ENCODE peak calls at places on chromosomes 1 and 21, in six cellular contexts. P is K562, O is HepG2, F is GM12878, C is A549, E is SK-N-SH. A is an unnamed sample.

GRCh38 chr1:29575826-29576225 is 339.5 kb downstream of the PTPRU start:
- DNase-seq in P (no peak), O (no peak), F (no peak), C (no peak), E (no peak), A (peak)

GRCh38 chr1:21212126-21212525 is 35.4 kb upstream of the EIF4G3 start:
- DNase-seq in P (no peak), O (peak), F (no peak), C (no peak), E (no peak), A (peak)

GRCh38 chr1:211017066-211017691 is 116.8 kb downstream of the KCNH1 start:
- DNase-seq in P (peak), O (peak), F (no peak), C (peak), E (no peak), A (peak)

GRCh38 chr1:199089393-199090122 is 450.7 kb downstream of the PTPRC start:
- DNase-seq in P (no peak), O (no peak), F (peak), C (no peak), E (no peak), A (peak)

GRCh38 chr1:45730075-45730779 is 20.2 kb downstream of the IPP start:
- DNase-seq in P (no peak), O (no peak), F (no peak), C (no peak), E (no peak), A (no peak)

GRCh38 chr1:6083801-6084467 is 38.2 kb downstream of the KCNAB2 start:
- DNase-seq in P (no peak), O (no peak), F (no peak), C (no peak), E (no peak), A (peak)

GRCh38 chr1:63917571-63918394 is 144.0 kb downstream of the ROR1 start:
- DNase-seq in P (peak), O (peak), F (no peak), C (peak), E (no peak), A (peak)

GRCh38 chr1:3474016-3474415 is 19.6 kb downstream of the ARHGEF16 start:
- DNase-seq in P (no peak), O (no peak), F (no peak), C (no peak), E (no peak), A (no peak)

GRCh38 chr1:219507432-219507831 is 105.5 kb downstream of the ZC3H11B start:
- DNase-seq in P (no peak), O (no peak), F (no peak), C (no peak), E (no peak), A (no peak)

GRCh38 chr1:110879758-110880606 is 7.0 kb downstream of the CD53 start:
- DNase-seq in P (peak), O (no peak), F (peak), C (no peak), E (no peak), A (no peak)

GRCh38 chr1:172763088-172763487 is 104.2 kb downstream of the FASLG start:
- DNase-seq in P (no peak), O (no peak), F (no peak), C (no peak), E (no peak), A (no peak)

GRCh38 chr1:101043776-101044175 is 18.2 kb upstream of the DPH5 start:
- DNase-seq in P (no peak), O (no peak), F (no peak), C (no peak), E (no peak), A (peak)

GRCh38 chr21:16945580-16945979 is 567.3 kb upstream of the CXADR start:
- DNase-seq in P (no peak), O (no peak), F (no peak), C (no peak), E (no peak), A (no peak)

GRCh38 chr1:51850420-51851297 is 27.9 kb downstream of the NRDC start:
- DNase-seq in P (peak), O (no peak), F (no peak), C (no peak), E (peak), A (no peak)

GRCh38 chr1:231734417-231734816 is 107.8 kb downstream of the DISC1 start:
- DNase-seq in P (no peak), O (no peak), F (no peak), C (no peak), E (no peak), A (peak)

GRCh38 chr21:35340273-35340672 is 291.2 kb upstream of the RUNX1 start:
- DNase-seq in P (no peak), O (peak), F (no peak), C (no peak), E (no peak), A (no peak)

GRCh38 chr1:63497577-63497976 is 25.4 kb downstream of the ITGB3BP start:
- DNase-seq in P (no peak), O (no peak), F (no peak), C (no peak), E (no peak), A (no peak)

GRCh38 chr1:200380589-200381021 is 29.2 kb downstream of the ZNF281 start:
- DNase-seq in P (no peak), O (peak), F (peak), C (no peak), E (no peak), A (no peak)

DNA sequence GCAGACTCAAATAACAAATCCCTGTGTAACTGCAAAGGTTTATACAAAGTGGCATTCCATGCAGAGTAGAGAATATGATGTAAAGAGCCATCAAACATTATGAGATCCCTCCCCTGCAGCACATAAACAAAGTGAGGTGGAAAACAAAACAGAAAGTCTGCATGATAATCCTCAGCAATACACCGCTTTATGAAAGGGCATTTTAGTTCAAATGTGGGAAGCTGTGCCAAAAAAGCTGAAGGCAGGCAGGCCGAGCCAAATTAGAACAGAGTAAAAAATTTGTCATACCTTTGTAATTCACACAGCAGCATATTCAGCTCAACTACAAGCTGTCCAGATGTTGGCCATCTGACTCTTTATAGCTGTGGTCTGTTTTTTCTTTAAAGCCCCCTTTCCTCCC is 113.5 kb downstream of the LHX9 start:
- DNase-seq in P (no peak), O (no peak), F (no peak), C (no peak), E (no peak), A (peak)
- TF ChIP-seq SMC3 in P (no peak), O (no peak), F (no peak), C (no peak), E (no peak), A (no peak)

GRCh38 chr21:15139881-15140280 is 75.1 kb upstream of the NRIP1 start:
- DNase-seq in P (no peak), O (no peak), F (no peak), C (no peak), E (no peak), A (no peak)

GRCh38 chr21:15144026-15144425 is 79.2 kb upstream of the NRIP1 start:
- DNase-seq in P (no peak), O (no peak), F (no peak), C (no peak), E (no peak), A (no peak)

GRCh38 chr21:15138475-15138874 is 73.7 kb upstream of the NRIP1 start:
- DNase-seq in P (no peak), O (no peak), F (no peak), C (no peak), E (no peak), A (no peak)

GRCh38 chr21:15141236-15141970 is 76.6 kb upstream of the NRIP1 start:
- DNase-seq in P (no peak), O (no peak), F (no peak), C (peak), E (no peak), A (no peak)

GRCh38 chr21:15140321-15141019 is 75.7 kb upstream of the NRIP1 start:
- DNase-seq in P (no peak), O (peak), F (no peak), C (peak), E (no peak), A (no peak)
- TF ChIP-seq SMC3 in P (no peak), O (peak), F (no peak), C (peak), E (no peak), A (no peak)

GRCh38 chr1:229222081-229222480 is 48.8 kb upstream of the RAB4A start:
- DNase-seq in P (no peak), O (no peak), F (no peak), C (no peak), E (no peak), A (no peak)

GRCh38 chr1:229223498-229223897 is 47.4 kb upstream of the RAB4A start:
- DNase-seq in P (no peak), O (peak), F (no peak), C (no peak), E (peak), A (no peak)

GRCh38 chr1:229225331-229225782 is 45.6 kb upstream of the RAB4A start:
- DNase-seq in P (no peak), O (peak), F (no peak), C (no peak), E (no peak), A (no peak)

GRCh38 chr1:229221106-229222019 is 49.5 kb upstream of the RAB4A start:
- DNase-seq in P (no peak), O (peak), F (no peak), C (peak), E (peak), A (peak)

GRCh38 chr1:229224308-229224707 is 46.6 kb upstream of the RAB4A start:
- DNase-seq in P (no peak), O (no peak), F (no peak), C (no peak), E (no peak), A (peak)
- TF ChIP-seq SMC3 in P (no peak), O (no peak), F (no peak), C (no peak), E (no peak), A (no peak)

DNA sequence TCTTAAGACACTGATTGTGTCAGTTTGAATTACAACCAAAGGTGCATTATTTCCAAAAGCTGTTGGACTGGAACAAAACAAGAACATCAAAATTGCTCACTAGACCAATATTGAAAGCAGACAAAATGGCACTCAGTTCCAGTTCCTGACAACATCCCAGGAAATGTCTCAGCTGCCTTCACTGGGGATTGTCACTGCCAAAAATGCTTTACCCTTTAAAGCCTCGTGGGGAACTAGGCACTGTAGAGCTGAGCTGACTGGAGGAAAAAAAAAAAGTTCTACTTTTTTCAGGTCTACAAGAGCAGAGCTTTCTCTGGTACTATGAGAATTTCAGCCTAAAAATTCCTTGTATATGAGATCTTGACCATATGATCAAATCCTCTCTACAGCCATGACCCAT is 21.9 kb downstream of the GPR52 start:
- DNase-seq in P (no peak), O (no peak), F (no peak), C (no peak), E (no peak), A (no peak)
- TF ChIP-seq SMC3 in P (no peak), O (no peak), F (no peak), C (no peak), E (no peak), A (no peak)

DNA sequence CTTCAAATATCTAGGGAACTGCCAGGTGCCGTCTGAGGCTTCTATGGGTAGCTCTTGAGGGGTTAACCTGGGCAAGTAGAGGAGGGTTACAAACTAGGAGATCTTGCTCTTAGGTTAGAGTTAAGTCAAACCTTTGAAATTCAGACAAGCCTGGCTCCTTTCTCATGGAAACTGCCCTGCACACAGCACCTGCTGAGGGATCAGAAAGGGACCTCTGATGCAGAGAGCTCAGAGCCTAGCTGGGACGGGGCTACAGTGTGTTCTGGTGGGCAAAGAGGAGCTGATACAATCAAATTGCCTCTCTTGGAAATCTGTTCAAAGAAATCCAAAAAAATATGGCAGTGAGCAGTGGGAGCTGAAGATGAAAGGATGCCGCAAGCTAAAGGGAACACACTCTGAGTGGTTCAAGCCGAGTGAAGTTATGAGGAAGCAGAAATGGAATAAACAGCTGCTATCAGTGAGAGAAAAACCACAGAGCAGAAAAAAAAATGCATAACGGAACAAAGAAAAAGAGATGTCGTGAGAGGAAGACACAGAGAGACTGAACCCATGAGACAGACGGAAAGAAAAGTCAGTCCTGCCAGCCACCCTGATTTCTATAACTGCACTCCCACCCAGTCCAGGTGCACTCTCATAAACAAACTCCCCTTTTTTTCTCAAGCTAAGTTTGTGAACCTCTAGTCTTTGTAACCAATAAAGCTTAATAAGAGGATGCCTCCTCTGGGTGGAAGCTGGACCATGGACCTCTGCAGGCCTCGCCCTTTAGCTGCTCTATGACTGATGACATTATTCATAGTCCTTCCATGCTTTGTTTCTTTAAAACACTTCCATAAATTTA is 26.6 kb downstream of the PAFAH2 start:
- DNase-seq in P (no peak), O (no peak), F (no peak), C (no peak), E (no peak), A (peak)
- TF ChIP-seq SMC3 in P (no peak), O (no peak), F (no peak), C (no peak), E (no peak), A (no peak)

GRCh38 chr1:154006136-154006535 is 15.6 kb downstream of the RPS27 start:
- DNase-seq in P (no peak), O (no peak), F (no peak), C (no peak), E (no peak), A (peak)
- TF ChIP-seq SMC3 in P (no peak), O (no peak), F (no peak), C (no peak), E (no peak), A (no peak)

DNA sequence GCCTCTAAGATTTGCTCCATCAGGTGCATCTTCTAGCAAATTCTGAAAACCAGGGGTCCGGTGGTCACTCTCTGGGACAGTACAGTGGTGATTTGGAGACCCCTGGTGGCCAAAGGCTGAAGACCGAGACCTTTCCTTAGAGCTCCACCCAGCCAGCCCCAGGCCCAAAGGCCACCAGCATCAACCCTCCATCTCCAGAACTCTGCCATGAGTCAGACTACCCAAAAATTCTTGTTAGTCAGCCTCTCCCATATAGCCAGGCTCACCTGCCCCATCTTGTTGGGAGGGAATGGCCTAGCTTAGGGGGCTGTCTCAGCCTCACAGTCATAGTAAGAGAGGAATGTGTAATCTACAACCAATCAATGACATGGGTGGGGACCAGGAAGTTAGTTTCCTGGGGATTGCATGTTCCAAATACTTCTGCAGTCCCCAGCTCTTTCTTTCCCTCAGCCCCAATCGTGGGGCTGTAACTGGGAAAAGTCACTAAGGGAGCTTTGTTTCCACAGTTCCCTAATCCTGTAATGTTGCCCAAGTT is 9.8 kb upstream of the COL8A2 start:
- DNase-seq in P (peak), O (peak), F (no peak), C (peak), E (peak), A (peak)
- TF ChIP-seq SMC3 in P (peak), O (peak), F (peak), C (peak), E (peak), A (peak)

DNA sequence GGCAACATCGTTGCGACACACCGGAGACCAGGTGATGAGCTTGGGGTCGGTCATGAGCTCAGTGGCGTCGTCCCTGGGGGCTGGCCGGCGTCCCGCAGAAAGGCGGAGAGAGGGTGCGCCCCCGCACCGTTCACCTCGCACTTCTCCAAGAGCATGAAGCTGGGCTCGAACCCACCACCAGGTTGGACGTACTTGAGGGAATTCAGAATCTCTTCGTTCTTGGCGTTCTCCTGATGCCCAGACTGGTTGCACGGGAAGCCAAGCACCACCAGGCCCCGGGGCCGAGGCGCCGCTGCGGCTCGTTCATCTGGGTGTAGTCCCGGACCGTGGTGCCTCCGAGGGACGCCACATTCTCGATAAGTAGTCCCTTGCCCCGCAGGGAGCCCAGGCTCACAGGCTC is 176.6 kb upstream of the ADAMTS5 start:
- DNase-seq in P (no peak), O (no peak), F (no peak), C (no peak), E (no peak), A (no peak)
- TF ChIP-seq SMC3 in P (no peak), O (no peak), F (no peak), C (no peak), E (no peak), A (no peak)

A was measured in IMR-90.